ENCODE peak calls at places on chromosomes 16 and 17, in four cellular contexts. H is GM12878, P is GM12891, B is K562. D is an unnamed sample.

GRCh38 chr16:7016986-7017385 is 315.7 kb upstream of the RBFOX1 start:
- DNase-seq in H (no peak), P (no peak), B (no peak), D (no peak)

GRCh38 chr17:39261286-39261685 is 35.5 kb upstream of the STAC2 start:
- DNase-seq in B (peak), P (no peak), H (no peak), D (peak)

GRCh38 chr17:46178550-46179198 is 14.6 kb downstream of the KANSL1 start:
- DNase-seq in P (no peak), B (no peak), H (no peak), D (peak)

GRCh38 chr17:43713494-43714162 is 45.0 kb downstream of the SOST start:
- DNase-seq in H (no peak), P (peak), B (no peak), D (peak)

GRCh38 chr17:49454050-49454449 is 39.4 kb upstream of the PHB1 start:
- DNase-seq in H (no peak), B (no peak), P (no peak), D (no peak)

GRCh38 chr16:87487361-87487924 is 5.4 kb downstream of the ZCCHC14 start:
- DNase-seq in P (no peak), H (no peak), B (peak), D (peak)

GRCh38 chr17:1455291-1455747 is 713 bp downstream of the CRK start:
- DNase-seq in H (no peak), B (peak), P (no peak), D (peak)

GRCh38 chr17:27751166-27751565 is 49.2 kb downstream of the NOS2 start:
- DNase-seq in H (no peak), P (no peak), B (no peak), D (no peak)

GRCh38 chr17:77692571-77693161 is 265.8 kb upstream of the TNRC6C start:
- DNase-seq in B (no peak), H (no peak), P (no peak), D (no peak)

GRCh38 chr16:4765511-4766474 is 1.2 kb downstream of the ZNF500 start:
- DNase-seq in H (no peak), P (no peak), B (no peak), D (no peak)

GRCh38 chr17:41663451-41664171 is 25.1 kb upstream of the EIF1 start:
- DNase-seq in B (no peak), H (no peak), P (no peak), D (no peak)

GRCh38 chr17:1792495-1793446 is 30.9 kb downstream of the SERPINF1 start:
- DNase-seq in H (no peak), B (no peak), P (no peak), D (no peak)

GRCh38 chr16:50697881-50698767 is 4.7 kb downstream of the NOD2 start:
- DNase-seq in P (no peak), B (no peak), H (peak), D (no peak)

GRCh38 chr16:88967800-88968588 is 9.0 kb downstream of the CBFA2T3 start:
- DNase-seq in B (no peak), H (peak), P (peak), D (no peak)

GRCh38 chr16:88970095-88970494 is 6.9 kb downstream of the CBFA2T3 start:
- DNase-seq in P (no peak), H (no peak), B (no peak), D (no peak)

GRCh38 chr16:88968589-88969280 is 8.3 kb downstream of the CBFA2T3 start:
- DNase-seq in H (no peak), P (no peak), B (no peak), D (no peak)

GRCh38 chr16:88970539-88971065 is 6.4 kb downstream of the CBFA2T3 start:
- DNase-seq in H (no peak), B (no peak), P (no peak), D (no peak)

DNA sequence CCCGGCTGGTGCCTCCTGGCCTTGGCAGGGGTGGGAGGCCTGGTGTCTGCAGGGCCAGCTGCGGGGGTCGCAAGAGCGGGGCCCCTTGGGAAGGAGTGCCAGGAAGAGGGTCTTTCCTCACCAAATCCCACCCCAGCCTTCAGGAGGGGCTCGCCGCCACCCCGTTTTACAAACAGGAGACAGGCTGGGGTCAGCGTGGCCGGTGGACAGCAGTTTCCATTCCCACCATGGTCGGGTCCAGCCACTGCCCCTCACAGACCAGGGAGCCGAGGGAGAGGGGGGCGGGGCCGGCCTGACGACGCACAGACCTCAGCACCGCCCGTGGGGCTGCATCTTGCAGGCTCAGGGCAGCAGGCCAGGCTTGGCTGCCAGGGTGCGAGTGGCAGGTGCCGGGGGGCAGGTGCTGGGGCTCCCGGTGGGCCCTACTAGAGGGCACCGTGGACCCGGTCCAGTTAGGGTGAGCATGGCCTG is 7.6 kb downstream of the CBFA2T3 start:
- DNase-seq in H (no peak), B (no peak), P (no peak), D (no peak)
- TF ChIP-seq SPI1 in H (no peak), B (no peak), P (no peak), D (no peak)

GRCh38 chr16:89297870-89298545 is 80.5 kb downstream of the ZNF778 start:
- DNase-seq in H (no peak), P (no peak), B (no peak), D (no peak)

GRCh38 chr16:89295071-89295900 is 77.8 kb downstream of the ZNF778 start:
- DNase-seq in B (no peak), P (no peak), H (no peak), D (no peak)

GRCh38 chr16:89298826-89299225 is 81.3 kb downstream of the ZNF778 start:
- DNase-seq in B (no peak), P (no peak), H (no peak), D (no peak)

GRCh38 chr16:89295915-89296314 is 78.4 kb downstream of the ZNF778 start:
- DNase-seq in P (no peak), H (no peak), B (no peak), D (peak)

GRCh38 chr16:89297156-89297869 is 79.8 kb downstream of the ZNF778 start:
- DNase-seq in P (no peak), B (no peak), H (no peak), D (no peak)
- TF ChIP-seq SPI1 in P (no peak), B (no peak), H (no peak), D (no peak)

GRCh38 chr16:62829615-62830014 is 793.4 kb upstream of the CDH8 start:
- DNase-seq in B (no peak), H (no peak), P (no peak), D (no peak)
- TF ChIP-seq SPI1 in B (no peak), H (no peak), P (no peak), D (no peak)

DNA sequence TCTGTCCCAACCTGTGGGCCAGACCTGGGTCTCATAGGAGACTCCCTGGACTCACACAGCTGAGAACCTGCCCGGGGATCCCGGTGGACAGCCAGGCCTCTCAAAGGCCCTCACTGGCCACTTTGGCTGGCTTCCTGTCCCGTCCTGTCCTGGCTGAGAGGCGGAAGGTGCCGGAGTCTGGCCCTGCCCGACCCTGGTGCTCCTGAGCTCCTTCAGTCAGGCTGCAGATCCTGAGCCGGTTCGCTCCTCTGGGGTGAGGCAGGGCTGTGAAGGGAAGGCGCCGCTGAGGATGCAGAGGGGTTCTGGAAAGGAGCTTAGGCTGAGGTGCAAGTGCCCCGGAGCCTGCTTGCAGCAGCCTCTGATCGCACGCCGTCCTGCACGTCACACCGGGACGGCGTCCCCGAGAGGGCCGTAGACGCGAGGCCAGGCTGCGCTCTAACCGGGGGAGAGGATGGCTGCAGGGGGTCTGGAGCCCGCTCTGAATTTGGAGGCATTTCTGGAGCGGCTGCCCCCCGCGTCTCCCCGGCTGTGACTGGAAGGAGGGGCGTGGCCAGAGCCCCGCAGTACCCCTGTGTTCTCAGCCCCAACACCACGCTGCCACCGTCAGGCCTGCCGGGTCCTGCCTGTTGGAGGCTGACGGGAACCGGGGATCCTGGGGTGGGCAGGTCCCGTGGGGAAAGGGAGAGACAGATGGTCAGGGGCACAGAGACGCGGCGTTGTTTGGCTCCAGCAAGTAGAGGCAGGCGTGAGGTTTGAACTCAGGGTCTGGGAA is 4.1 kb downstream of the HGS start:
- DNase-seq in B (no peak), P (no peak), H (no peak), D (no peak)
- TF ChIP-seq SPI1 in B (no peak), P (no peak), H (no peak), D (no peak)

GRCh38 chr17:7848665-7849184 is 6.1 kb upstream of the TMEM88 start:
- DNase-seq in B (no peak), P (no peak), H (no peak), D (no peak)
- TF ChIP-seq SPI1 in B (no peak), P (no peak), H (no peak), D (no peak)

GRCh38 chr17:82972836-82973372 is 106.5 kb upstream of the METRNL start:
- DNase-seq in P (peak), B (no peak), H (peak), D (no peak)

GRCh38 chr17:82976982-82977488 is 102.4 kb upstream of the METRNL start:
- DNase-seq in H (no peak), P (no peak), B (no peak), D (no peak)

GRCh38 chr17:82977586-82977985 is 101.8 kb upstream of the METRNL start:
- DNase-seq in B (no peak), P (no peak), H (no peak), D (no peak)

GRCh38 chr17:82973456-82974135 is 105.8 kb upstream of the METRNL start:
- DNase-seq in H (no peak), B (no peak), P (peak), D (no peak)

GRCh38 chr17:82974136-82974952 is 105.1 kb upstream of the METRNL start:
- DNase-seq in P (no peak), H (no peak), B (no peak), D (no peak)
- TF ChIP-seq SPI1 in P (no peak), H (no peak), B (no peak), D (no peak)

GRCh38 chr16:70529051-70529777 is 5.6 kb downstream of the SF3B3 start:
- DNase-seq in P (no peak), H (no peak), B (peak), D (no peak)
- TF ChIP-seq SPI1 in P (no peak), H (no peak), B (no peak), D (no peak)

DNA sequence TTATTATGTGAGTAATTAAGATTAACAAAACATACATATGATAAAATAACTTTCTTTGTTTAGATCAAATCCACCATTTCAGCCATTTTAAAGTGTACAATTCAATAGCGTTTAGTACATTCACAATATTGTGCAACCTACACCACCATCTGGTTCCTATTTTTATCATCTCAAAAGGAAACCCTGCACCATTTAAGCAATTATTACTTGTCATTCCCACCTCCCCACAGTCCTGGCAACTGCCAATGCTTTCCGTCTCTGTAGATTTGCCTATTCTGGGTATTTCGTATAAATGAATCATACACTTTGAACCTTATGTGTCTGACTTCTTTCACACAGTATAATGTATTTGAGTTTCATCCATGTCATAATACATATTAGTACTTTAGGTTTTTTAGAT is 162.5 kb upstream of the CNTNAP4 start:
- DNase-seq in H (no peak), P (no peak), B (no peak), D (peak)
- TF ChIP-seq SPI1 in H (no peak), P (no peak), B (no peak), D (no peak)

DNA sequence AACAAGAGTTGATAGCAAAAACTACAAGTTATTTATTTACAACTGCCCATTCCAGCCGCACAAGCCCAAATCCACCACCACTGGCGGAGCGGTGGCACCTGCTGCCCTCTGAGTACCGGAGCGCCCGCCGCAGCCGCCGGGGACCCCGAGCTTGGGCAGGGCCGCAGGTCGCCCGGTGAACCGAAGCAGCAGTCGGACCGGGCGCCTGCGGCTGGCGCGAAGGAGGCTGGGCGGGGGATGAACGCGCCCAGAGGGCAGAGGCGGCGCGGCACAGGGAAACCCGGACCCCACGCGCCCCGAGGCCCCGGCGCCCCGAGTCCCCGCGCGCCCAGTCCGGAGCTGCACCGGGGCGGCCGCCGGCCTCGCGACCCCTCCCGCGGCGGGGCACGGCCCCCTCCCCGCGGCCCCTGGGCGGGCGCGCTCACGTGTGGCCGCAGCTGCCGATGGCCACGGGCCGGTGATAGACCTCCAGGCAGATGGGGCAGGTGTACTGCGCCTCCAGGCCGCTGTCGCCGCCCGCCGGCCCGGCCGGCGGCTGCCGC is 391 bp downstream of the RNF166 start:
- DNase-seq in H (no peak), B (no peak), P (no peak), D (no peak)
- TF ChIP-seq SPI1 in H (no peak), B (no peak), P (no peak), D (no peak)

GRCh38 chr17:36601303-36602029 is at the start of gene MRM1:
- DNase-seq in H (peak), B (peak), P (peak), D (peak)

GRCh38 chr17:36599546-36600250 is 1.7 kb upstream of the MRM1 start:
- DNase-seq in P (no peak), B (no peak), H (no peak), D (no peak)

GRCh38 chr17:36598951-36599401 is 2.4 kb upstream of the MRM1 start:
- DNase-seq in H (no peak), B (no peak), P (no peak), D (no peak)

GRCh38 chr17:36600936-36601302 is 464 bp upstream of the MRM1 start:
- DNase-seq in P (no peak), H (no peak), B (no peak), D (no peak)

DNA sequence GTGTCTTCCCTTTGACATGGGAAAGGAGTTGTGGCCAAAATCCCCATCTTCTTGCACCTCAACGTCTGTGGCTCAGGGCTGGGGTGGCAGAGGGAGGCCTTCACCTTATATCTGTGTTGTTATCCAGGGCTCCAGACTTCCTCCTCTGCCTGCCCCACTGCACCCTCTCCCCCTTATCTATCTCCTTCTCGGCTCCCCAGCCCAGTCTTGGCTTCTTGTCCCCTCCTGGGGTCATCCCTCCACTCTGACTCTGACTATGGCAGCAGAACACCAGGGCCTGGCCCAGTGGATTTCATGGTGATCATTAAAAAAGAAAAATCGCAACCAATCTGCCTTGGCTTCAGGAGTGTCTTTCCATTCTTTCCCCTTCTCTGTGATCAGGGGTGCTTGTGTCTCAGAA is 906 bp upstream of the MRM1 start:
- DNase-seq in P (no peak), B (no peak), H (no peak), D (no peak)
- TF ChIP-seq SPI1 in P (no peak), B (peak), H (no peak), D (no peak)